ENCODE peak calls at places on chromosomes 3 and 15, in four cellular contexts. L is GM12892, Q is T-helper 2 cell, Y is NCI-H460. M is an unnamed sample.
A peak's percentile ranks its signal among the peaks of the same experiment; 100 is the strongest.

GRCh38 chr15:35173444-35174118 is 88.5 kb upstream of the NANOGP8 start:
- DNase-seq in L (no peak), Q (no peak), Y (no peak), M (peak; percentile 47)

GRCh38 chr15:64521726-64522164 is 61.4 kb downstream of the ZNF609 start:
- DNase-seq in L (no peak), Q (no peak), Y (peak; percentile 25), M (peak; percentile 60)

GRCh38 chr3:82474711-82475110 is 713.3 kb upstream of the GBE1 start:
- DNase-seq in L (no peak), Q (no peak), Y (peak; percentile 1), M (peak; percentile 27)

GRCh38 chr15:71207141-71207540 is 91.9 kb downstream of the THSD4 start:
- DNase-seq in L (no peak), Q (no peak), Y (no peak), M (no peak)

GRCh38 chr3:192652731-192653130 is 74.6 kb downstream of the FGF12 start:
- DNase-seq in L (no peak), Q (no peak), Y (no peak), M (no peak)

GRCh38 chr3:197082871-197083270 is 53.3 kb upstream of the MELTF start:
- DNase-seq in L (no peak), Q (no peak), Y (no peak), M (no peak)

GRCh38 chr3:127629462-127630403 is 748 bp downstream of the PODXL2 start:
- DNase-seq in L (no peak), Q (peak; percentile 10), Y (no peak), M (no peak)

GRCh38 chr3:171277456-171278406 is 182.5 kb downstream of the TNIK start:
- DNase-seq in L (no peak), Q (no peak), Y (no peak), M (peak; percentile 46)

GRCh38 chr3:86840814-86841213 is 150.1 kb downstream of the VGLL3 start:
- DNase-seq in L (no peak), Q (no peak), Y (no peak), M (no peak)

GRCh38 chr3:43727930-43728329 is 37.2 kb downstream of the ABHD5 start:
- DNase-seq in L (no peak), Q (no peak), Y (no peak), M (no peak)

GRCh38 chr3:120144267-120144666 is 50.0 kb upstream of the GSK3B start:
- DNase-seq in L (no peak), Q (no peak), Y (no peak), M (peak; percentile 55)

GRCh38 chr3:172987268-172987667 is 153.8 kb downstream of the SPATA16 start:
- DNase-seq in L (no peak), Q (no peak), Y (no peak), M (no peak)

GRCh38 chr3:20914260-20914659 is 728.3 kb upstream of the SGO1 start:
- DNase-seq in L (no peak), Q (no peak), Y (no peak), M (no peak)

GRCh38 chr3:44909063-44909462 is 34.7 kb downstream of the TGM4 start:
- DNase-seq in L (no peak), Q (no peak), Y (no peak), M (no peak)

GRCh38 chr3:33096103-33096868 is 660 bp downstream of the GLB1 start:
- DNase-seq in L (peak; percentile 39), Q (peak; percentile 31), Y (no peak), M (peak; percentile 42)

GRCh38 chr15:90862964-90863721 is 5.2 kb upstream of the FURIN start:
- DNase-seq in L (no peak), Q (no peak), Y (peak; percentile 40), M (no peak)

GRCh38 chr3:138747229-138747628 is 87.5 kb downstream of the PIK3CB start:
- DNase-seq in L (no peak), Q (no peak), Y (no peak), M (no peak)

GRCh38 chr3:14424711-14425573 is 22.5 kb downstream of the SLC6A6 start:
- DNase-seq in L (no peak), Q (no peak), Y (no peak), M (peak; percentile 33)

GRCh38 chr3:176526194-176526593 is 671.1 kb downstream of the TBL1XR1 start:
- DNase-seq in L (no peak), Q (no peak), Y (no peak), M (no peak)

GRCh38 chr3:126988451-126989021 is 5.6 kb downstream of the PLXNA1 start:
- DNase-seq in L (no peak), Q (no peak), Y (no peak), M (no peak)

GRCh38 chr15:69290346-69291164 is 8.2 kb upstream of the PAQR5 start:
- DNase-seq in L (no peak), Q (no peak), Y (peak; percentile 39), M (no peak)

GRCh38 chr3:134463676-134464611 is 21.8 kb downstream of the ANAPC13 start:
- DNase-seq in L (no peak), Q (no peak), Y (no peak), M (peak; percentile 90)

GRCh38 chr15:87866961-87867360 is 389.6 kb downstream of the NTRK3 start:
- DNase-seq in L (no peak), Q (no peak), Y (no peak), M (no peak)

GRCh38 chr3:82586414-82586813 is 825.0 kb upstream of the GBE1 start:
- DNase-seq in L (no peak), Q (no peak), Y (no peak), M (no peak)

GRCh38 chr3:126274735-126275734 is 82.2 kb downstream of the KLF15 start:
- DNase-seq in L (no peak), Q (no peak), Y (no peak), M (no peak)

GRCh38 chr15:52151353-52151752 is 38.8 kb upstream of the BCL2L10 start:
- DNase-seq in L (no peak), Q (no peak), Y (no peak), M (no peak)

GRCh38 chr3:141148770-141149169 is 82.9 kb upstream of the PXYLP1 start:
- DNase-seq in L (no peak), Q (no peak), Y (no peak), M (no peak)

GRCh38 chr15:33547876-33548275 is 237.1 kb downstream of the RYR3 start:
- DNase-seq in L (no peak), Q (no peak), Y (peak; percentile 7), M (peak; percentile 41)